ENCODE peak calls at places on chromosomes 6 and 20, in four cellular contexts. O is AML-193; G is effector CD8-positive, alpha-beta T cell; Z is iris pigment epithelial cell. B is an unnamed sample.

GRCh38 chr20:20843982-20844381 is 131.5 kb upstream of the RALGAPA2 start:
- DNase-seq in O (no peak), G (no peak), Z (no peak), B (no peak)

GRCh38 chr6:166275714-166276166 is 32.5 kb downstream of the PRR18 start:
- DNase-seq in O (peak; percentile 64), G (peak; percentile 62), Z (peak; percentile 31), B (peak; percentile 58)

GRCh38 chr6:51568771-51569170 is 518.6 kb downstream of the PKHD1 start:
- DNase-seq in G (no peak), O (no peak), Z (no peak), B (no peak)

GRCh38 chr6:42304313-42304712 is 86.7 kb upstream of the MRPS10 start:
- DNase-seq in O (no peak), G (no peak), Z (no peak), B (no peak)

GRCh38 chr6:88730602-88731001 is 232.8 kb downstream of the RNGTT start:
- DNase-seq in O (no peak), Z (peak; percentile 72), G (no peak), B (peak; percentile 80)

GRCh38 chr6:107692351-107692750 is 131.8 kb downstream of the SCML4 start:
- DNase-seq in O (no peak), G (no peak), Z (peak; percentile 74), B (peak; percentile 89)

GRCh38 chr6:42140756-42141602 is 1.4 kb downstream of the C6orf132 start:
- DNase-seq in O (no peak), G (no peak), Z (peak; percentile 53), B (peak; percentile 69)

GRCh38 chr20:16752082-16752481 is 3.9 kb downstream of the OTOR start:
- DNase-seq in O (no peak), G (no peak), Z (no peak), B (no peak)

GRCh38 chr6:137013738-137014602 is 30.8 kb downstream of the IL20RA start:
- DNase-seq in O (peak; percentile 38), G (no peak), Z (peak; percentile 72), B (peak; percentile 77)

GRCh38 chr6:137492289-137492688 is 1.9 kb downstream of the OLIG3 start:
- DNase-seq in Z (no peak), O (no peak), G (no peak), B (no peak)

GRCh38 chr6:117469356-117469755 is 13.1 kb upstream of the DCBLD1 start:
- DNase-seq in Z (no peak), O (peak; percentile 9), G (no peak), B (no peak)

GRCh38 chr6:92495246-92495645 is 924.1 kb downstream of the EPHA7 start:
- DNase-seq in G (no peak), Z (peak; percentile 11), O (no peak), B (peak; percentile 70)

GRCh38 chr6:3823671-3824070 is 25.5 kb upstream of the FAM50B start:
- DNase-seq in G (no peak), Z (no peak), O (no peak), B (no peak)

GRCh38 chr20:59774204-59774641 is 159.2 kb downstream of the SYCP2 start:
- DNase-seq in O (no peak), G (no peak), Z (no peak), B (no peak)

B was measured in choroid plexus epithelial cell.